ENCODE peak calls at places on chromosomes 7 and 10, in six cellular contexts. S is fibroblast of lung; L is CD4-positive, CD25-positive, alpha-beta regulatory T cell; E is tibial nerve; B is MM.1S; Q is effector memory CD4-positive, alpha-beta T cell. N is an unnamed sample.

GRCh38 chr10:37762287-37762686 is 95.1 kb downstream of the ZNF248 start:
- DNase-seq in Q (no peak), B (no peak), S (no peak), E (no peak), L (no peak), N (no peak)

GRCh38 chr10:133041101-133041500 is 46.6 kb upstream of the ADGRA1 start:
- DNase-seq in L (peak; percentile 9), B (no peak), S (no peak), Q (no peak), E (no peak), N (no peak)

GRCh38 chr10:33122014-33122788 is 164.2 kb upstream of the ITGB1 start:
- DNase-seq in Q (no peak), E (no peak), L (peak; percentile 42), B (no peak), S (peak; percentile 98), N (peak; percentile 95)

GRCh38 chr7:45651056-45651444 is 76.9 kb downstream of the ADCY1 start:
- DNase-seq in Q (no peak), S (no peak), L (no peak), E (no peak), B (no peak), N (no peak)

GRCh38 chr7:33076737-33077136 is 14.2 kb upstream of the NT5C3A start:
- DNase-seq in E (no peak), Q (no peak), S (no peak), B (peak; percentile 66), L (no peak), N (no peak)

GRCh38 chr10:95560288-95561199 is 627 bp downstream of the SORBS1 start:
- DNase-seq in E (no peak), S (peak; percentile 22), B (peak; percentile 65), L (peak; percentile 58), Q (peak; percentile 31), N (no peak)

GRCh38 chr10:49465717-49466116 is 69.8 kb upstream of the DRGX start:
- DNase-seq in B (no peak), S (no peak), Q (no peak), L (no peak), E (no peak), N (no peak)

GRCh38 chr10:6579904-6580278 is at the start of gene PRKCQ:
- DNase-seq in Q (no peak), L (no peak), E (no peak), B (no peak), S (peak; percentile 44), N (peak; percentile 41)

GRCh38 chr10:92880233-92880861 is 32.0 kb downstream of the EXOC6 start:
- DNase-seq in L (peak; percentile 57), Q (no peak), S (peak; percentile 76), B (peak; percentile 59), E (no peak), N (no peak)

GRCh38 chr7:7276151-7276550 is 93.8 kb downstream of the C1GALT1 start:
- DNase-seq in Q (no peak), L (no peak), B (no peak), S (peak; percentile 18), E (no peak), N (peak; percentile 16)

GRCh38 chr7:101124376-101125056 is 2.4 kb upstream of the SERPINE1 start:
- DNase-seq in L (no peak), E (no peak), Q (no peak), S (peak; percentile 69), B (no peak), N (peak; percentile 63)

GRCh38 chr7:128030999-128031681 is at the start of gene LRRC4:
- DNase-seq in Q (no peak), L (peak; percentile 46), B (no peak), S (peak; percentile 39), E (no peak), N (no peak)

GRCh38 chr7:48074231-48074654 is 14.8 kb upstream of the UPP1 start:
- DNase-seq in E (no peak), Q (no peak), L (no peak), B (no peak), S (no peak), N (no peak)

GRCh38 chr7:151078233-151079040 is 2.2 kb downstream of the FASTK start:
- DNase-seq in S (no peak), E (no peak), L (no peak), Q (no peak), B (no peak), N (no peak)

DNA sequence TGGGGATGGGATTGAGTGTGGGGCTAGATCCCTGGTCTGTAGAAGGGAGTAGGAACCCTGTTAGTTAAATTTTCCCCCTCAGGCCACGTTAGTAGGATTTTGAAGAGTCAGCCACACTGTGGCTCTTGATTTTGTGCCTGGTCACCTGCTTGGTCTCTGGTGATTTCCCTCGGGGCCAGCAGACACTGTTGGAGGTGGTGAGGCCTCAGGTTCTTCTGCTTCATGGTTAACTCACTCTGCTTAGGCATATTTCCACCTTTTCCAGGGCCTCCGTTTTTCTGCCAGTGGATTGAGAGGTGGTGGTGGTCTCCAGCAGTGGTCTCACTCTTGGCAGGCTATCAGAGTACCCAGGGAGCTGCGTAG is 4.1 kb downstream of the TSPAN14 start:
- DNase-seq in S (no peak), E (no peak), Q (no peak), B (no peak), L (no peak), N (no peak)
- H3K4me3 ChIP-seq in S (no peak overlapping the region), E (no peak overlapping the region), Q (peak overlapping the region; percentile 55), B (no peak overlapping the region), L (peak overlapping the region; percentile 93), N (no peak overlapping the region)

GRCh38 chr7:157577796-157578339 is 241.1 kb downstream of the DNAJB6 start:
- DNase-seq in B (no peak), S (no peak), L (no peak), E (no peak), Q (no peak), N (no peak)
- H3K27me3 ChIP-seq in B (peaks cover 90% of the 10 kb centered on the region), S (no peaks in the 10 kb centered on the region), L (no peaks in the 10 kb centered on the region), E (no peaks in the 10 kb centered on the region), Q (no peaks in the 10 kb centered on the region), N (no peaks in the 10 kb centered on the region)

GRCh38 chr7:22152690-22153089 is 204.3 kb downstream of the RAPGEF5 start:
- DNase-seq in B (no peak), L (no peak), S (no peak), E (no peak), Q (no peak), N (no peak)
- H3K36me3 ChIP-seq in B (no peaks in the 10 kb centered on the region), L (no peaks in the 10 kb centered on the region), S (no peaks in the 10 kb centered on the region), E (peaks cover 19% of the 10 kb centered on the region), Q (no peaks in the 10 kb centered on the region), N (no peaks in the 10 kb centered on the region)

GRCh38 chr10:123390874-123391273 is 236.7 kb downstream of the BUB3 start:
- DNase-seq in B (no peak), L (no peak), S (no peak), Q (no peak), E (no peak), N (no peak)

GRCh38 chr10:123392182-123392930 is 238.2 kb downstream of the BUB3 start:
- DNase-seq in Q (no peak), B (no peak), L (no peak), S (no peak), E (no peak), N (no peak)

GRCh38 chr10:123394382-123394781 is 240.2 kb downstream of the BUB3 start:
- DNase-seq in S (no peak), Q (no peak), B (no peak), E (no peak), L (no peak), N (no peak)

GRCh38 chr10:123391275-123392028 is 237.2 kb downstream of the BUB3 start:
- DNase-seq in E (no peak), S (no peak), B (no peak), Q (no peak), L (no peak), N (no peak)

GRCh38 chr10:123393170-123393569 is 239.0 kb downstream of the BUB3 start:
- DNase-seq in E (no peak), S (no peak), L (no peak), B (no peak), Q (no peak), N (no peak)
- H3K4me3 ChIP-seq in E (no peak overlapping the region), S (no peak overlapping the region), L (no peak overlapping the region), B (no peak overlapping the region), Q (no peak overlapping the region), N (no peak overlapping the region)

GRCh38 chr7:1604383-1604782 is 34.6 kb upstream of the PSMG3 start:
- DNase-seq in L (no peak), Q (no peak), B (no peak), S (no peak), E (no peak), N (no peak)

GRCh38 chr7:1607001-1607400 is 37.2 kb upstream of the PSMG3 start:
- DNase-seq in E (no peak), B (no peak), S (no peak), L (no peak), Q (no peak), N (no peak)

GRCh38 chr7:1601956-1602355 is 32.1 kb upstream of the PSMG3 start:
- DNase-seq in B (no peak), L (no peak), S (no peak), E (no peak), Q (no peak), N (no peak)

GRCh38 chr7:1602386-1602785 is 32.6 kb upstream of the PSMG3 start:
- DNase-seq in L (no peak), B (no peak), E (no peak), S (no peak), Q (no peak), N (no peak)

DNA sequence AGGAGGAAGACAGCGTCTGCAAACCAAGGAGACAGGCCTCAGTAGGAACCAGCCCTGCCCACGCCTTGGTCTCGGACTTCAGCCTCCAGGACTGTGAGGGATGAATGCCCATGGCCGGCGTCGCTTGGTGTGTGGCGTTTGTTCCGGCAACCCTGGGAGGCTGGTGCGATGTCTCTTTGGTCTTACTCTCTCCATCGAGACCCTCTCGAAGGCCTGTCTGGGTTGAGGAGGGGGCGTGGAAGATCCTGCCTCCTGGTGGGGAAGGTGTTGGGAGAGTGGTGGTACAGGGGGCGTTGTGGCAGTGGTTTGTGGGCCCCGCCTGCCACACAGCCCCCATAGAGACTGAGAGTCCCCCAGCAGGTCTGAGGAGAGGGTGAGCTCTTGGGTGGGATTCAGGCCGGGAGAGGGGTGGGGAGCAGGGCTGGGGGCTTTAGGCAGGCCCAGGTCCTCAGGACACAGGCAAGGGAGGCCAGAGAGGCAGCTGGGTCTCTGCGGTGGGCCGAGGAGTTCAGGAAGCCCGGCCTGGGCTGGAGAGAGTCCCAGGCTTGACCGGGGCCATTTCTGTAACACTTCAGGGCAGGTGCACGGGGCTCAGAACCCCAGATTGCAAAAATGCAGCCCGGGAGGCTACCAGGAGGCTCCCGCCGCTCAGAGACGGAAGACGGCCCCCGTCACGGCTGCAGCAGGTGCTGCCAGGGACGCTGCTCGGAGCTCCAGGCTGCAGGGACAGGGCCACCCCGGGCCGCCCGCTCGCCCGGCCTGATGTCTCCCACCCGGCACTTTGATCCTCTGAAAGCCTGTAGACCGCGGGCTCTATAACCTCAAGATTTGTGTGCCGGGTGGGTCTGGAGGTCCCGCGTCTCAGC is 33.7 kb upstream of the PSMG3 start:
- DNase-seq in B (no peak), E (no peak), L (no peak), S (no peak), Q (no peak), N (no peak)
- H3K27me3 ChIP-seq in B (peaks cover 92% of the 10 kb centered on the region), E (peaks cover 52% of the 10 kb centered on the region), L (no peaks in the 10 kb centered on the region), S (peaks cover 6% of the 10 kb centered on the region), Q (no peaks in the 10 kb centered on the region), N (no peaks in the 10 kb centered on the region)

N was measured in MG63.